ENCODE peak calls at places on chromosomes 7 and 10, in eight cellular contexts. M is CD4-positive, alpha-beta memory T cell; U is skeletal muscle cell; H is gastrocnemius medialis; S is fibroblast of mammary gland; R is HCT116; D is AG10803; C is left lung. V is an unnamed sample.

GRCh38 chr10:21318768-21319167 is 206.7 kb downstream of the SKIDA1 start:
- DNase-seq in M (no peak), U (no peak), H (no peak), S (peak; percentile 38), R (no peak), C (no peak), D (no peak), V (no peak)

GRCh38 chr7:75866497-75867389 is 12.1 kb upstream of the RHBDD2 start:
- DNase-seq in U (no peak), C (peak; percentile 58), M (no peak), R (peak; percentile 48), H (peak; percentile 43), S (peak; percentile 70), D (peak; percentile 63), V (peak; percentile 37)

GRCh38 chr7:133081119-133081604 is 728 bp downstream of the CHCHD3 start:
- DNase-seq in S (peak; percentile 9), R (no peak), H (peak; percentile 48), C (no peak), U (no peak), D (no peak), M (peak; percentile 39), V (peak; percentile 13)

GRCh38 chr10:38159007-38159406 is 64.9 kb downstream of the ZNF37A start:
- DNase-seq in U (no peak), R (no peak), M (no peak), C (no peak), S (no peak), D (no peak), H (no peak), V (no peak)

GRCh38 chr7:158524749-158525635 is 62.6 kb downstream of the PTPRN2 start:
- DNase-seq in U (no peak), R (no peak), D (no peak), C (no peak), M (no peak), S (no peak), H (no peak), V (no peak)

GRCh38 chr10:76509501-76509900 is 1078.1 kb downstream of the LRMDA start:
- DNase-seq in R (no peak), M (no peak), S (no peak), D (peak; percentile 74), H (no peak), C (no peak), U (no peak), V (no peak)

GRCh38 chr10:32056136-32057040 is at the start of gene KIF5B:
- DNase-seq in C (peak; percentile 90), S (peak; percentile 79), D (peak; percentile 80), H (peak; percentile 82), R (peak; percentile 60), U (peak; percentile 44), M (peak; percentile 81), V (peak; percentile 84)

GRCh38 chr10:121459765-121460453 is 138.3 kb downstream of the FGFR2 start:
- DNase-seq in M (no peak), H (no peak), C (no peak), U (no peak), R (no peak), D (peak; percentile 29), S (no peak), V (no peak)

GRCh38 chr10:16887565-16887964 is 70.3 kb upstream of the RSU1 start:
- DNase-seq in M (no peak), S (peak; percentile 86), R (no peak), D (peak; percentile 72), H (no peak), U (peak; percentile 77), C (no peak), V (no peak)

GRCh38 chr7:24728503-24729364 is 28.5 kb downstream of the GSDME start:
- DNase-seq in S (peak; percentile 53), U (no peak), H (no peak), R (no peak), C (no peak), M (no peak), D (peak; percentile 54), V (no peak)

GRCh38 chr7:75650062-75650461 is 88.7 kb downstream of the HIP1 start:
- DNase-seq in R (no peak), H (no peak), C (peak; percentile 84), D (no peak), U (no peak), S (no peak), M (no peak), V (peak; percentile 18)

GRCh38 chr7:13197501-13197900 is 510.1 kb downstream of the ARL4A start:
- DNase-seq in C (no peak), R (no peak), H (no peak), S (peak; percentile 67), U (no peak), D (no peak), M (no peak), V (no peak)

GRCh38 chr7:30755384-30756154 is 3.6 kb downstream of the INMT start:
- DNase-seq in M (no peak), S (no peak), C (no peak), R (no peak), U (no peak), D (peak; percentile 75), H (peak; percentile 33), V (peak; percentile 23)

GRCh38 chr7:158316466-158317031 is 271.1 kb downstream of the PTPRN2 start:
- DNase-seq in U (no peak), M (no peak), S (no peak), C (no peak), D (no peak), R (no peak), H (no peak), V (no peak)

GRCh38 chr7:29588900-29589696 is 25.5 kb downstream of the PRR15 start:
- DNase-seq in H (no peak), M (no peak), D (peak; percentile 33), C (no peak), R (peak; percentile 56), S (peak; percentile 54), U (no peak), V (no peak)

GRCh38 chr7:141073173-141073640 is 657 bp upstream of the TMEM178B start:
- DNase-seq in H (peak; percentile 22), R (no peak), S (peak; percentile 28), C (no peak), U (peak; percentile 2), D (peak; percentile 34), M (peak; percentile 45), V (peak; percentile 18)

GRCh38 chr7:158811461-158811860 is 17.8 kb downstream of the ESYT2 start:
- DNase-seq in H (peak; percentile 46), D (peak; percentile 77), U (peak; percentile 69), M (peak; percentile 79), R (no peak), S (peak; percentile 84), C (no peak), V (peak; percentile 35)

GRCh38 chr7:98133621-98134266 is 27.1 kb downstream of the LMTK2 start:
- DNase-seq in D (peak; percentile 34), C (no peak), R (peak; percentile 55), U (no peak), M (no peak), H (no peak), S (peak; percentile 41), V (no peak)

DNA sequence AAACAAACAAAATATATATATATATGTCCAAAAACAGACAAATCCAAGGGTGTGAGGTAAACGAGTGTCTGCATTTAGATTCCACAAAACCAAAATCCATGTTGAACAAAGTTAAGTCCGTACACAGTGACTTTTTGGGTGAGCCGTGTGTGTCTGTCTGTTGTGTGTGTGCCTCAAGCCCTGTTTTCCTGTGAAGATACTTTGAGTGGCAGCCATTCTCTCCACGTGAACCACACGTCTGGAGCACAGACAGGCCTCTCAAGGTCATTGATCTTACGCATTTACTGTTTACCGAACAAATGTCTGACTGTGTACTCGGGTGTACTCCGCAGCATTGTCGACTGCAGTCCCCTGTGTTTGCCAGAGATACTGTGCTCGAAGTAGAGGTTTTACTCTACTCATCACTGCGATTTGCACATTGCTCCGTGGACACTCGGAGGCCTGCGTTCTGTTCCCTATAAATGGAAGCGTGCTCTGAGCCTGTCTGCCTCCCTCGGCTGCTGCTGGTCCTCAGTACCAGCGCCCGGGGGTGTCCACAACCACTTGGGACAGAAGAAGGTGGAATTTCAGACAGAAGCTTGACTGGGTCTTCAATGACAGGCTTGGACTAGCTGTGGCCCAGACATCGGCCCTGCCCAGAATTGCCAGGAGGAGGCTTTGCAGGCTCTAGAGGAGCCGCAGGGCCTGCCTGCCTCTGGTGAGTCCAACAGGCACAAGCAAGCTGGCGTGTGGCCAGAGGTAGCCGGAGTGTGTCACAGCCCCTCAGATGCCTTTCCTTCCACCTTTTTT is 22.1 kb downstream of the CYP17A1 start:
- DNase-seq in R (no peak), D (peak; percentile 58), U (no peak), C (peak; percentile 74), S (peak; percentile 68), H (peak; percentile 70), M (no peak), V (no peak)
- H3K4me3 ChIP-seq in R (no peak overlapping the region), D (no peak overlapping the region), U (no peak overlapping the region), C (no peak overlapping the region), S (no peak overlapping the region), H (no peak overlapping the region), M (no peak overlapping the region), V (no peak overlapping the region)

DNA sequence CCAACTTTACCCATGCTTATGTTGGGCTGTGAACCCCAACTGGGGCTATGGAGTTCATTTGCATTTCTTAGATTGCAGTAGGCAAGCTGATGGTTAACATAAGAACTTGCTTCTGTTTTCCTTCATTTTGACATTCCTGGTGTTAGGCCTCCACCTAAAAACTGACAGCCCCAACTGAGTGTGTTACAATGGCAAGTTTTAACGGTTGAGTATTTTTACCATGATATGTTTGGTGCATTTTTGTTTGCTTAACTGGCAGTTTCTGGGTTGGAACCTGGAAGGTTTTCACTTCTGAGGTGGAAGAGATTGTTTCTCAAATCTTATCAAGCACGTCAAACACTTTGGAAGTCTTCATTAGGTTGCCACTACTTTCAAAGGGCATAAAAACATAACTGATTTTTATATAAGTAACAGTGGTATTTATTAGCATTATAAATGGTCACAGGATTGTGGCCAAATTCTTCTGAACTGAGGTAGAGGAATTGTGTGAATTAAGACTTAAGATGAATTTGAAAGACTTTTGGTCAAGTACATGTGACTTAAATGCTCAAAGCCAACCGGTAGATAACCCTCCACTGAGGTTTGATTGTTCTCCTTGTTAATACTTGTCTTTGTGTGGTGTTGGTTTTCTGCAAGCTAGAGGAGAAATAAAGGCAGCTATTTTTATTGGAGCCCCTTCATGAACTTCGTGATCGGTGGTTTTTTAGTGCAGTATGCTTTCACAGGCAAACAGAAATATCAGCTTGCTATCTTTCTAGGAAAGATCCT is 2.8 kb downstream of the BMI1 start:
- DNase-seq in H (no peak), S (no peak), C (no peak), R (no peak), U (no peak), M (no peak), D (no peak), V (no peak)
- H3K4me3 ChIP-seq in H (no peak overlapping the region), S (no peak overlapping the region), C (no peak overlapping the region), R (no peak overlapping the region), U (no peak overlapping the region), M (no peak overlapping the region), D (no peak overlapping the region), V (no peak overlapping the region)

GRCh38 chr10:26858707-26859034 is 2.1 kb downstream of the ABI1 start:
- DNase-seq in D (no peak), C (no peak), S (peak; percentile 25), M (no peak), H (no peak), U (no peak), R (no peak), V (no peak)
- H3K4me3 ChIP-seq in D (peak overlapping the region; percentile 92), C (peak overlapping the region; percentile 99), S (peak overlapping the region; percentile 91), M (no peak overlapping the region), H (peak overlapping the region; percentile 91), U (peak overlapping the region; percentile 74), R (no peak overlapping the region), V (no peak overlapping the region)

GRCh38 chr7:131219277-131220041 is 108.2 kb upstream of the MKLN1 start:
- DNase-seq in R (no peak), D (no peak), C (peak; percentile 59), S (no peak), H (peak; percentile 56), M (no peak), U (no peak), V (no peak)
- H3K4me3 ChIP-seq in R (no peak overlapping the region), D (no peak overlapping the region), C (no peak overlapping the region), S (no peak overlapping the region), H (no peak overlapping the region), M (no peak overlapping the region), U (no peak overlapping the region), V (no peak overlapping the region)